ENCODE peak calls at places on chromosomes 2 and 18, in seven cellular contexts. W is choroid plexus epithelial cell; S is NAMALWA; A is stimulated activated CD8-positive, alpha-beta memory T cell treated with anti-CD3 and anti-CD28 coated beads, Interleukin-12 subunit alpha, Interleukin-12 subunit beta, amount 100 ng/mL, for 1 hour; C is RPMI8226; I is HTR-8/SVneo; V is H1. B is an unnamed sample.

GRCh38 chr2:28709101-28709500 is 42.5 kb upstream of the PPP1CB start:
- DNase-seq in C (no peak), V (no peak), W (no peak), S (no peak), I (no peak), A (no peak), B (no peak)

GRCh38 chr18:58542426-58543159 is 86.3 kb downstream of the ALPK2 start:
- DNase-seq in A (no peak), V (no peak), I (no peak), S (no peak), C (no peak), W (no peak), B (no peak)

GRCh38 chr2:191870744-191871143 is 23.9 kb upstream of the CAVIN2 start:
- DNase-seq in I (no peak), V (no peak), A (no peak), S (peak), C (no peak), W (peak), B (no peak)

GRCh38 chr2:70728128-70728527 is 39.9 kb downstream of the ADD2 start:
- DNase-seq in I (no peak), S (no peak), A (no peak), W (peak), V (peak), C (no peak), B (no peak)

GRCh38 chr2:150606380-150607060 is 119.1 kb upstream of the RND3 start:
- DNase-seq in V (no peak), A (no peak), C (no peak), S (no peak), W (no peak), I (no peak), B (no peak)

GRCh38 chr2:127389778-127390435 is 2.1 kb upstream of the MAP3K2 start:
- DNase-seq in I (no peak), W (no peak), V (no peak), A (no peak), C (peak), S (peak), B (no peak)

GRCh38 chr2:45674035-45674791 is 22.7 kb downstream of the PRKCE start:
- DNase-seq in I (peak), A (no peak), V (no peak), C (no peak), S (no peak), W (no peak), B (no peak)

GRCh38 chr18:67600781-67601180 is 84.3 kb upstream of the DSEL start:
- DNase-seq in V (no peak), A (no peak), C (no peak), W (peak), I (no peak), S (no peak), B (no peak)

GRCh38 chr18:46459789-46460455 is 197.1 kb downstream of the LOXHD1 start:
- DNase-seq in I (no peak), S (no peak), W (no peak), C (no peak), V (no peak), A (no peak), B (no peak)